ENCODE peak calls at places on chromosomes 6 and 20, in five cellular contexts. C is HFFc6; Z is iris pigment epithelial cell; O is AG04450; L is activated CD8-positive, alpha-beta memory T cell treated with anti-CD3 and anti-CD28 coated beads for 4 hours. X is an unnamed sample.
A peak's percentile ranks its signal among the peaks of the same experiment; 100 is the strongest.

GRCh38 chr6:15344186-15344506 is 98.3 kb downstream of the JARID2 start:
- DNase-seq in C (no peak), Z (no peak), O (no peak), L (no peak), X (no peak)

GRCh38 chr20:63296411-63297299 is 3.7 kb downstream of the COL20A1 start:
- DNase-seq in C (no peak), Z (no peak), O (no peak), L (no peak), X (no peak)

GRCh38 chr6:43838276-43839036 is 68.4 kb downstream of the VEGFA start:
- DNase-seq in C (peak; percentile 65), Z (peak; percentile 88), O (no peak), L (no peak), X (peak; percentile 22)

GRCh38 chr20:32510601-32511357 is 74.4 kb downstream of the NOL4L start:
- DNase-seq in C (no peak), Z (peak; percentile 27), O (no peak), L (no peak), X (no peak)

GRCh38 chr6:473759-474453 is 82.4 kb downstream of the IRF4 start:
- DNase-seq in C (no peak), Z (no peak), O (no peak), L (no peak), X (no peak)

GRCh38 chr6:34305982-34306702 is 57.3 kb upstream of the SMIM29 start:
- DNase-seq in C (no peak), Z (no peak), O (no peak), L (no peak), X (no peak)

GRCh38 chr20:47111576-47111975 is 216.9 kb downstream of the EYA2 start:
- DNase-seq in C (no peak), Z (peak; percentile 52), O (no peak), L (no peak), X (no peak)

GRCh38 chr20:48126227-48126740 is 341.0 kb upstream of the SULF2 start:
- DNase-seq in C (no peak), Z (no peak), O (no peak), L (no peak), X (no peak)

GRCh38 chr6:134720353-134721094 is 229.4 kb downstream of the ALDH8A1 start:
- DNase-seq in C (no peak), Z (no peak), O (no peak), L (no peak), X (no peak)

GRCh38 chr6:20952605-20953004 is 418.3 kb downstream of the CDKAL1 start:
- DNase-seq in C (peak; percentile 81), Z (peak; percentile 75), O (peak; percentile 7), L (no peak), X (peak; percentile 60)

GRCh38 chr20:46709459-46710148 is at the start of gene SLC2A10:
- DNase-seq in C (peak; percentile 36), Z (peak; percentile 58), O (no peak), L (no peak), X (no peak)

GRCh38 chr6:21893778-21894177 is 300.2 kb downstream of the SOX4 start:
- DNase-seq in C (no peak), Z (no peak), O (no peak), L (no peak), X (no peak)

GRCh38 chr20:46894971-46895905 is 595 bp downstream of the EYA2 start:
- DNase-seq in C (no peak), Z (peak; percentile 38), O (no peak), L (no peak), X (no peak)

GRCh38 chr20:33125983-33126382 is 42.0 kb upstream of the BPIFA2 start:
- DNase-seq in C (no peak), Z (no peak), O (no peak), L (no peak), X (no peak)

GRCh38 chr6:166379800-166380199 is 2.9 kb downstream of the MPC1 start:
- DNase-seq in C (no peak), Z (no peak), O (no peak), L (no peak), X (no peak)